ENCODE peak calls at places on chromosome 14, in six cellular contexts. F, Z, Q, D, O and E are unnamed samples.

GRCh38 chr14:33110737-33111443 is 172.2 kb downstream of the NPAS3 start:
- DNase-seq in F (no peak), Z (no peak), Q (no peak), D (no peak), O (no peak), E (no peak)

GRCh38 chr14:21398901-21399300 is 15.1 kb upstream of the SUPT16H start:
- DNase-seq in F (no peak), Z (no peak), Q (no peak), D (no peak), O (no peak), E (no peak)

GRCh38 chr14:45810152-45810872 is 557.3 kb upstream of the MIS18BP1 start:
- DNase-seq in F (no peak), Z (no peak), Q (no peak), D (no peak), O (no peak), E (no peak)

GRCh38 chr14:91385227-91385626 is 32.4 kb downstream of the CCDC88C start:
- DNase-seq in F (no peak), Z (no peak), Q (no peak), D (no peak), O (no peak), E (no peak)

GRCh38 chr14:38866461-38866860 is 236.6 kb downstream of the SEC23A start:
- DNase-seq in F (no peak), Z (no peak), Q (no peak), D (no peak), O (no peak), E (no peak)

GRCh38 chr14:106308839-106309389 is 782.5 kb downstream of the TMEM121 start:
- DNase-seq in F (peak), Z (no peak), Q (peak), D (no peak), O (peak), E (no peak)

GRCh38 chr14:100607611-100607956 is 20.4 kb upstream of the BEGAIN start:
- DNase-seq in F (no peak), Z (no peak), Q (no peak), D (no peak), O (no peak), E (no peak)

GRCh38 chr14:55120466-55121144 is 8.4 kb upstream of the LGALS3 start:
- DNase-seq in F (peak), Z (no peak), Q (no peak), D (no peak), O (no peak), E (no peak)

GRCh38 chr14:21057803-21058675 is at the start of gene RNASE8:
- DNase-seq in F (no peak), Z (no peak), Q (no peak), D (no peak), O (no peak), E (no peak)

GRCh38 chr14:78836777-78837176 is 666.6 kb downstream of the NRXN3 start:
- DNase-seq in F (peak), Z (peak), Q (peak), D (no peak), O (peak), E (no peak)

GRCh38 chr14:104749111-104749649 is 3.8 kb upstream of the SIVA1 start:
- DNase-seq in F (no peak), Z (peak), Q (no peak), D (no peak), O (no peak), E (peak)

GRCh38 chr14:100234511-100234910 is 4.4 kb upstream of the YY1 start:
- DNase-seq in F (no peak), Z (no peak), Q (no peak), D (no peak), O (no peak), E (no peak)

GRCh38 chr14:36226164-36226563 is 49.6 kb upstream of the PTCSC3 start:
- DNase-seq in F (no peak), Z (no peak), Q (no peak), D (no peak), O (no peak), E (no peak)

GRCh38 chr14:95770777-95771176 is 56.9 kb upstream of the TCL1A start:
- DNase-seq in F (no peak), Z (no peak), Q (no peak), D (no peak), O (peak), E (no peak)

GRCh38 chr14:103896578-103896977 is 31.7 kb upstream of the TDRD9 start:
- DNase-seq in F (no peak), Z (no peak), Q (no peak), D (no peak), O (no peak), E (no peak)

GRCh38 chr14:99566390-99567354 is 37.3 kb downstream of the CCDC85C start:
- DNase-seq in F (no peak), Z (no peak), Q (no peak), D (no peak), O (no peak), E (no peak)

GRCh38 chr14:104787736-104788532 is 7.6 kb downstream of the AKT1 start:
- DNase-seq in F (no peak), Z (no peak), Q (no peak), D (no peak), O (no peak), E (no peak)

GRCh38 chr14:66650491-66650911 is 142.6 kb downstream of the GPHN start:
- DNase-seq in F (no peak), Z (no peak), Q (no peak), D (no peak), O (no peak), E (no peak)

GRCh38 chr14:60206837-60207533 is 41.8 kb upstream of the DHRS7 start:
- DNase-seq in F (no peak), Z (no peak), Q (no peak), D (no peak), O (no peak), E (no peak)

GRCh38 chr14:72519543-72519942 is 374.4 kb downstream of the DPF3 start:
- DNase-seq in F (no peak), Z (no peak), Q (no peak), D (no peak), O (no peak), E (no peak)

GRCh38 chr14:81269100-81269978 is 48.6 kb upstream of the GTF2A1 start:
- DNase-seq in F (peak), Z (peak), Q (peak), D (peak), O (peak), E (peak)

GRCh38 chr14:93332032-93332852 is 594 bp downstream of the BTBD7 start:
- DNase-seq in F (peak), Z (no peak), Q (peak), D (no peak), O (peak), E (no peak)

GRCh38 chr14:23442721-23443356 is 7.4 kb upstream of the MYH7 start:
- DNase-seq in F (no peak), Z (no peak), Q (no peak), D (no peak), O (no peak), E (no peak)

GRCh38 chr14:68797180-68797670 is 4.4 kb upstream of the ZFP36L1 start:
- DNase-seq in F (no peak), Z (no peak), Q (no peak), D (no peak), O (no peak), E (no peak)

GRCh38 chr14:81455344-81455743 is 55.2 kb upstream of the STON2 start:
- DNase-seq in F (no peak), Z (no peak), Q (no peak), D (no peak), O (no peak), E (no peak)

GRCh38 chr14:65972891-65973290 is 513.3 kb upstream of the CCDC196 start:
- DNase-seq in F (no peak), Z (no peak), Q (no peak), D (peak), O (no peak), E (no peak)

GRCh38 chr14:32603992-32604391 is 274.9 kb downstream of the AKAP6 start:
- DNase-seq in F (no peak), Z (no peak), Q (no peak), D (no peak), O (no peak), E (no peak)

GRCh38 chr14:71680733-71681387 is 251.4 kb upstream of the RGS6 start:
- DNase-seq in F (no peak), Z (no peak), Q (no peak), D (no peak), O (no peak), E (no peak)

GRCh38 chr14:95236221-95236620 is 78.9 kb upstream of the DICER1 start:
- DNase-seq in F (no peak), Z (no peak), Q (no peak), D (no peak), O (peak), E (no peak)